ENCODE peak calls at places on chromosomes 2 and 18, in seven cellular contexts. M is fibroblast of the aortic adventitia, E is GM12878, G is progenitor cell of endocrine pancreas, V is HepG2, D is H9, K is HL-60. W is an unnamed sample.

GRCh38 chr2:156427067-156427466 is 9.1 kb upstream of the GPD2 start:
- DNase-seq in M (no peak), E (no peak), G (no peak), V (no peak), D (no peak), K (peak; percentile 17), W (no peak)

GRCh38 chr18:41391616-41392610 is 563.1 kb upstream of the PIK3C3 start:
- DNase-seq in M (peak; percentile 5), E (no peak), G (peak; percentile 37), V (peak; percentile 47), D (peak; percentile 74), K (peak; percentile 47), W (peak; percentile 72)

GRCh38 chr2:74602553-74603281 is 45.4 kb downstream of the M1AP start:
- DNase-seq in M (peak; percentile 65), E (no peak), G (no peak), V (no peak), D (no peak), K (no peak), W (no peak)

GRCh38 chr18:21110667-21111350 is 804 bp downstream of the ROCK1 start:
- DNase-seq in M (peak; percentile 49), E (no peak), G (peak; percentile 20), V (no peak), D (peak; percentile 38), K (peak; percentile 83), W (peak; percentile 27)

GRCh38 chr18:41504316-41504715 is 450.7 kb upstream of the PIK3C3 start:
- DNase-seq in M (no peak), E (no peak), G (no peak), V (no peak), D (no peak), K (no peak), W (no peak)

GRCh38 chr2:45121236-45121927 is 112.1 kb upstream of the SIX2 start:
- DNase-seq in M (peak; percentile 33), E (no peak), G (no peak), V (no peak), D (no peak), K (no peak), W (no peak)

GRCh38 chr2:56338232-56338631 is 154.4 kb downstream of the CCDC85A start:
- DNase-seq in M (no peak), E (no peak), G (no peak), V (no peak), D (no peak), K (no peak), W (no peak)

GRCh38 chr2:96601382-96602292 is 36.5 kb downstream of the KANSL3 start:
- DNase-seq in M (no peak), E (no peak), G (no peak), V (peak; percentile 96), D (no peak), K (no peak), W (no peak)

GRCh38 chr2:9094117-9094516 is 90.6 kb upstream of the MBOAT2 start:
- DNase-seq in M (no peak), E (no peak), G (no peak), V (no peak), D (no peak), K (no peak), W (no peak)

GRCh38 chr18:76558881-76559667 is 64.0 kb upstream of the ZNF516 start:
- DNase-seq in M (no peak), E (no peak), G (no peak), V (no peak), D (no peak), K (no peak), W (no peak)

GRCh38 chr2:96934831-96935545 is 51.4 kb downstream of the FAM178B start:
- DNase-seq in M (no peak), E (no peak), G (no peak), V (no peak), D (no peak), K (no peak), W (no peak)

GRCh38 chr18:3671181-3671580 is 221.2 kb downstream of the TGIF1 start:
- DNase-seq in M (no peak), E (no peak), G (no peak), V (no peak), D (no peak), K (no peak), W (no peak)

GRCh38 chr2:75146903-75147332 is 52.4 kb downstream of the TACR1 start:
- DNase-seq in M (peak; percentile 73), E (no peak), G (no peak), V (peak; percentile 54), D (no peak), K (peak; percentile 11), W (no peak)

GRCh38 chr18:9596257-9596656 is 18.1 kb downstream of the PPP4R1 start:
- DNase-seq in M (peak; percentile 55), E (no peak), G (no peak), V (no peak), D (no peak), K (no peak), W (no peak)

GRCh38 chr18:59062643-59063006 is 77.1 kb upstream of the SEC11C start:
- DNase-seq in M (no peak), E (no peak), G (no peak), V (no peak), D (no peak), K (no peak), W (no peak)

DNA sequence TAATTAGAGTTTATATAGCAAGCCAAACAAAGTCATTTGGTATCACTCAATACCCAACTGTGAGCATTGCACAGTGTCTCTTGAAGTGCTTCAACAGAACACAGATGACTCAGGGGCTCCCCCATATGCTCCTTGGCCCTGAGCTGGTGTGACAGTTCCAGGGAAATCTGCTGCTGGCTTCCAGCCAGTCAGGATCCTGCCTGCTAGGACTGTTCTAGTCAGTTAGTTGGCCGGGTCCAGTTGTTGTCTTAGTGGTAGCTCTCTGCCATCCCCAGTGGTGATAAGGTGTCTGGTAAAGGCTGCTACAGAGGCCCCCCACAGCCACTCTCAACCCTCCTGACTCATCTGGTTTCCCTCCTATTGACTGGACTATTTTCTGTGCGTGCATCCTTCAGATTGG is 100.3 kb downstream of the IRS1 start:
- DNase-seq in M (peak; percentile 61), E (no peak), G (no peak), V (no peak), D (no peak), K (no peak), W (no peak)
- TF ChIP-seq CTCF in M (no peak), E (no peak), G (no peak), V (no peak), D (no peak), K (no peak), W (no peak)

GRCh38 chr2:215537621-215538020 is 101.8 kb upstream of the FN1 start:
- DNase-seq in M (peak; percentile 74), E (no peak), G (no peak), V (no peak), D (no peak), K (no peak), W (no peak)
- TF ChIP-seq CTCF in M (no peak), E (no peak), G (no peak), V (no peak), D (no peak), K (no peak), W (no peak)

DNA sequence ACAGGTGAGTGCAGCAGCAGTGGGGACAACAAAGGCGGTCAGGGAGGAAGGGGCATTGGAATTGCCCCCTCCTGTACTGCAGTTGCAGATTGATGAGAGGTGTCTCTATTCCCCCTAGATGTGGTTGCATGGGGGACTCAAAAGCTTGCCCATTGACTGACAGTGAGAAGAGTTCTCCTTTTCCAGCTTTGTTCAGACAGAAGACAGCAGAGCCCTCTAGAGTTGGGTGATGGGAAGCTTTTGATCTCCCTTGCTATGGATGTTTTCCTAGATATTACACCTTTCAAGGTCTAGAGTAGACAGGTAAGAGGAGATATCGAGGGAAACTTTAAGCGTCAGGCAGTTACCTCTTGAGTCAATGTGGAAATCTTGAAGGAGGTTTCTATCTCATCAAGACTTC is 2.9 kb downstream of the PROKR1 start:
- DNase-seq in M (no peak), E (no peak), G (no peak), V (peak; percentile 33), D (no peak), K (peak; percentile 17), W (no peak)
- TF ChIP-seq CTCF in M (no peak), E (no peak), G (no peak), V (peak; percentile 58), D (peak; percentile 31), K (peak; percentile 20), W (no peak)

GRCh38 chr18:51011709-51012108 is 18.3 kb upstream of the SMAD4 start:
- DNase-seq in M (peak; percentile 11), E (no peak), G (no peak), V (no peak), D (no peak), K (no peak), W (no peak)

GRCh38 chr18:51013259-51013658 is 16.8 kb upstream of the SMAD4 start:
- DNase-seq in M (no peak), E (no peak), G (no peak), V (no peak), D (no peak), K (no peak), W (no peak)

GRCh38 chr18:51009071-51009470 is 20.9 kb upstream of the SMAD4 start:
- DNase-seq in M (peak; percentile 30), E (no peak), G (no peak), V (no peak), D (no peak), K (peak; percentile 63), W (no peak)

GRCh38 chr18:51010218-51010617 is 19.8 kb upstream of the SMAD4 start:
- DNase-seq in M (no peak), E (no peak), G (no peak), V (no peak), D (no peak), K (no peak), W (no peak)

GRCh38 chr18:51012441-51012840 is 17.6 kb upstream of the SMAD4 start:
- DNase-seq in M (no peak), E (no peak), G (no peak), V (no peak), D (no peak), K (no peak), W (no peak)
- TF ChIP-seq CTCF in M (no peak), E (no peak), G (no peak), V (no peak), D (no peak), K (no peak), W (no peak)

GRCh38 chr2:155190342-155190741 is 491.8 kb downstream of the KCNJ3 start:
- DNase-seq in M (no peak), E (no peak), G (no peak), V (peak; percentile 32), D (no peak), K (no peak), W (no peak)
- TF ChIP-seq CTCF in M (no peak), E (no peak), G (no peak), V (no peak), D (no peak), K (no peak), W (no peak)

GRCh38 chr2:58447586-58447985 is 206.5 kb upstream of the FANCL start:
- DNase-seq in M (no peak), E (no peak), G (no peak), V (no peak), D (no peak), K (no peak), W (no peak)

GRCh38 chr2:58448065-58448507 is 207.0 kb upstream of the FANCL start:
- DNase-seq in M (peak; percentile 72), E (peak; percentile 46), G (peak; percentile 11), V (peak; percentile 83), D (peak; percentile 92), K (peak; percentile 70), W (peak; percentile 48)

GRCh38 chr2:58448845-58449244 is 207.7 kb upstream of the FANCL start:
- DNase-seq in M (no peak), E (no peak), G (no peak), V (no peak), D (no peak), K (no peak), W (no peak)

GRCh38 chr2:58449286-58450010 is 208.3 kb upstream of the FANCL start:
- DNase-seq in M (no peak), E (peak; percentile 15), G (no peak), V (no peak), D (no peak), K (no peak), W (no peak)
- TF ChIP-seq CTCF in M (no peak), E (no peak), G (no peak), V (no peak), D (peak; percentile 45), K (no peak), W (no peak)

W was measured in mesothelial cell of epicardium.